ENCODE peak calls at places on chromosomes 5 and 9, in four cellular contexts. One of them, this sample, is unnamed.

GRCh38 chr5:61702784-61703183 is 370.7 kb downstream of the ZSWIM6 start:
- DNase-seq in gastrocnemius medialis: no peak
- DNase-seq in CD4-positive, alpha-beta T cell: no peak
- DNase-seq in WTC11: no peak
- DNase-seq in this sample: no peak

GRCh38 chr5:104498281-104498680 is 935.7 kb upstream of the NUDT12 start:
- DNase-seq in WTC11: no peak
- DNase-seq in gastrocnemius medialis: no peak
- DNase-seq in CD4-positive, alpha-beta T cell: no peak
- DNase-seq in this sample: no peak

GRCh38 chr9:114355821-114356220 is 26.2 kb downstream of the ORM2 start:
- DNase-seq in CD4-positive, alpha-beta T cell: no peak
- DNase-seq in WTC11: no peak
- DNase-seq in gastrocnemius medialis: no peak
- DNase-seq in this sample: no peak

GRCh38 chr9:128203024-128203841 is at the start of gene DNM1:
- DNase-seq in CD4-positive, alpha-beta T cell: peak
- DNase-seq in WTC11: peak
- DNase-seq in gastrocnemius medialis: no peak
- DNase-seq in this sample: peak

GRCh38 chr9:93304574-93305496 is 120.9 kb downstream of the WNK2 start:
- DNase-seq in WTC11: peak
- DNase-seq in gastrocnemius medialis: peak
- DNase-seq in CD4-positive, alpha-beta T cell: no peak
- DNase-seq in this sample: peak

GRCh38 chr5:118996098-118996497 is 7.8 kb upstream of the DTWD2 start:
- DNase-seq in gastrocnemius medialis: no peak
- DNase-seq in WTC11: no peak
- DNase-seq in CD4-positive, alpha-beta T cell: no peak
- DNase-seq in this sample: no peak

GRCh38 chr9:4397917-4398316 is 92.4 kb upstream of the SLC1A1 start:
- DNase-seq in CD4-positive, alpha-beta T cell: no peak
- DNase-seq in gastrocnemius medialis: no peak
- DNase-seq in WTC11: no peak
- DNase-seq in this sample: no peak

GRCh38 chr5:82364497-82364896 is 86.3 kb upstream of the RPS23 start:
- DNase-seq in WTC11: no peak
- DNase-seq in gastrocnemius medialis: no peak
- DNase-seq in CD4-positive, alpha-beta T cell: no peak
- DNase-seq in this sample: no peak

GRCh38 chr5:139765040-139765408 is 30.6 kb upstream of the PSD2 start:
- DNase-seq in CD4-positive, alpha-beta T cell: no peak
- DNase-seq in WTC11: no peak
- DNase-seq in gastrocnemius medialis: no peak
- DNase-seq in this sample: no peak

GRCh38 chr9:95344735-95345134 is 27.2 kb upstream of the FANCC start:
- DNase-seq in CD4-positive, alpha-beta T cell: no peak
- DNase-seq in WTC11: no peak
- DNase-seq in gastrocnemius medialis: no peak
- DNase-seq in this sample: no peak

GRCh38 chr9:32524558-32525461 is 1.2 kb downstream of the RIGI start:
- DNase-seq in gastrocnemius medialis: no peak
- DNase-seq in CD4-positive, alpha-beta T cell: no peak
- DNase-seq in WTC11: no peak
- DNase-seq in this sample: no peak

GRCh38 chr9:16689352-16689938 is 181.0 kb downstream of the BNC2 start:
- DNase-seq in gastrocnemius medialis: no peak
- DNase-seq in WTC11: no peak
- DNase-seq in CD4-positive, alpha-beta T cell: no peak
- DNase-seq in this sample: no peak

GRCh38 chr9:131722260-131722659 is 17.6 kb downstream of the RAPGEF1 start:
- DNase-seq in WTC11: no peak
- DNase-seq in gastrocnemius medialis: no peak
- DNase-seq in CD4-positive, alpha-beta T cell: no peak
- DNase-seq in this sample: no peak

GRCh38 chr5:14869286-14870164 is 2.1 kb downstream of the ANKH start:
- DNase-seq in WTC11: no peak
- DNase-seq in gastrocnemius medialis: no peak
- DNase-seq in CD4-positive, alpha-beta T cell: no peak
- DNase-seq in this sample: no peak

GRCh38 chr5:14871573-14872069 is at the start of gene ANKH:
- DNase-seq in WTC11: peak
- DNase-seq in CD4-positive, alpha-beta T cell: peak
- DNase-seq in gastrocnemius medialis: peak
- DNase-seq in this sample: peak

GRCh38 chr5:14868771-14869170 is 2.8 kb downstream of the ANKH start:
- DNase-seq in WTC11: no peak
- DNase-seq in CD4-positive, alpha-beta T cell: no peak
- DNase-seq in gastrocnemius medialis: no peak
- DNase-seq in this sample: no peak

GRCh38 chr5:14871084-14871572 is 450 bp downstream of the ANKH start:
- DNase-seq in gastrocnemius medialis: no peak
- DNase-seq in WTC11: no peak
- DNase-seq in CD4-positive, alpha-beta T cell: peak
- DNase-seq in this sample: peak

DNA sequence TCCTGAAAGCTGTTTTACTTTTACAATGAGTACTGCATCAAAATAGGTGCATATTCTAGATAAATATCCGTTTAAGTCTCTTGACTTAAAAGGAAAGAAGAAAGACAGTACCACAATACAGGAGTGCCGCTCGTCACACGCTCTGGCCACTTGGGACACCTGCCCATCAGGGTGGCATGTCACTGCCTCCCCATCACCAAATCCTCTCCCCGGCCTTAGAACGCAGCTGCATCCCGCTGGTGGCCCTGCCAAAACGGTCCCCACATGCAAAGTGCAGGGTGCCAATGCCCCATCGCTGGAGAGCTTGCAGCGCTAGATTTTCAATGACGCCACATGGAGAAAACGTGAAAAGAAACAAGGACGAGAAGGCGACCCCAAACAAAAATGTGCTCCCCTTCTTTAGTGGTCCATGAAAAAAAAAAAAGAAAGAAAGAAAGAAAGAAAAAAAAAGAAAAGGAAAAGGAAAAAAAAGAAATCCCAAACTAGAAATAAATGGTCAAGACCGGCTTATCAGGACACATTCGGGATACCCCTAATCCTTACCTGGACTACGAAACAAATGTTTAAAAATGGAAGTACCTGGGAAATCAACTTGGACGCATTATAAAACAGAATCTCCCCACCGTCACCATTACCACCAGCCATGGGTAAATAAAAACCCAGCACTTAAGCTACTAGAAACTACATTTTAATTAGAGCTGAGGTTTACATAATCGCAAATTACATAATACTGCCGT is 1.1 kb downstream of the ANKH start:
- DNase-seq in CD4-positive, alpha-beta T cell: peak
- DNase-seq in gastrocnemius medialis: peak
- DNase-seq in WTC11: no peak
- DNase-seq in this sample: no peak
- TF ChIP-seq CTCF in CD4-positive, alpha-beta T cell: no peak
- TF ChIP-seq CTCF in gastrocnemius medialis: no peak
- TF ChIP-seq CTCF in WTC11: no peak
- TF ChIP-seq CTCF in this sample: no peak

DNA sequence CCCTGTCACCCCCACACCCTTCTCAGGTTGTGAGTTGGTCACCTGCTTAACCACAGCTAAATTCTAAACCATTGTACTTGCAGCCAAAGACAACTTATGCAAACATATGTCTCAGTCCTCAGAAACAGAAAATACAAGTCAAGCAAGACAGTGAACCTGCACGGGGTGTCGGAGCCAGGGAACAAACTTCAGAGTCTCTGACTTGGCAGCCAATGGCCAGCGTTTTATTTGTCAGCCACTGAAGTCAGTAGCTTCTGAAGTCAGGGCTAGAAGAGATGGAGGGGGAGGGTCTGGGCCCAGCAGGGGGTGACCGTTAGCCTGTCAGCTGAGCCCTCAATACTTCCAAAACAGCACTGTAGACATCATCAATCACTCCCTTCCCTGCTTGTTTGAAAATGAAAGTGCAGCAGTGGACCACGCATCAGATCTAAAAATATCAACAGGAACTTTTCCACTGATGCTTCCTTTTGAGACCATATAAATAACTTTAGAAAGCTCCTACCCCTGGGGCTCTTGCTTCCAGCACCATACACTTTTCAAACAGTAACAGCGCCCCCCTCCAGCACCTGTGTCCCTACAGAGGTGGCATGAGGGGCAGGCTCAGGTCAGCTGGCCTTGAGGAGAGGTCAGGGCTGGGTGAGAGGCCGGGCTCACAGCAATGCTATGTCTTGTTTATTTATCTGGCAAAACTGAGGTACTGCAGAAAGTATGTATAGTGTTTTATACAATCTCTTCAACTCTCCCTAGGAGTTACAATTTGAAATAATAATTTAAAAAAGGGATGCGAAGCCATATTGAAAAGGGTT is 142.5 kb downstream of the ACER2 start:
- DNase-seq in gastrocnemius medialis: no peak
- DNase-seq in WTC11: peak
- DNase-seq in CD4-positive, alpha-beta T cell: no peak
- DNase-seq in this sample: no peak
- TF ChIP-seq CTCF in gastrocnemius medialis: no peak
- TF ChIP-seq CTCF in WTC11: peak
- TF ChIP-seq CTCF in CD4-positive, alpha-beta T cell: no peak
- TF ChIP-seq CTCF in this sample: no peak

GRCh38 chr5:102453716-102454115 is 45.1 kb downstream of the SLCO6A1 start:
- DNase-seq in gastrocnemius medialis: no peak
- DNase-seq in CD4-positive, alpha-beta T cell: no peak
- DNase-seq in WTC11: no peak
- DNase-seq in this sample: no peak
- TF ChIP-seq CTCF in gastrocnemius medialis: no peak
- TF ChIP-seq CTCF in CD4-positive, alpha-beta T cell: no peak
- TF ChIP-seq CTCF in WTC11: no peak
- TF ChIP-seq CTCF in this sample: no peak

GRCh38 chr9:2336055-2336454 is 285.5 kb upstream of the VLDLR start:
- DNase-seq in CD4-positive, alpha-beta T cell: no peak
- DNase-seq in WTC11: no peak
- DNase-seq in gastrocnemius medialis: no peak
- DNase-seq in this sample: no peak
- TF ChIP-seq CTCF in CD4-positive, alpha-beta T cell: no peak
- TF ChIP-seq CTCF in WTC11: no peak
- TF ChIP-seq CTCF in gastrocnemius medialis: no peak
- TF ChIP-seq CTCF in this sample: peak

GRCh38 chr5:59351076-59351794 is 542.3 kb downstream of the PDE4D start:
- DNase-seq in WTC11: no peak
- DNase-seq in gastrocnemius medialis: peak
- DNase-seq in CD4-positive, alpha-beta T cell: no peak
- DNase-seq in this sample: no peak
- TF ChIP-seq CTCF in WTC11: no peak
- TF ChIP-seq CTCF in gastrocnemius medialis: no peak
- TF ChIP-seq CTCF in CD4-positive, alpha-beta T cell: no peak
- TF ChIP-seq CTCF in this sample: no peak

GRCh38 chr5:110760158-110760557 is 21.4 kb downstream of the SLC25A46 start:
- DNase-seq in CD4-positive, alpha-beta T cell: no peak
- DNase-seq in gastrocnemius medialis: no peak
- DNase-seq in WTC11: no peak
- DNase-seq in this sample: no peak
- TF ChIP-seq CTCF in CD4-positive, alpha-beta T cell: no peak
- TF ChIP-seq CTCF in gastrocnemius medialis: no peak
- TF ChIP-seq CTCF in WTC11: no peak
- TF ChIP-seq CTCF in this sample: no peak

GRCh38 chr5:158458086-158458485 is 599.1 kb upstream of the CLINT1 start:
- DNase-seq in CD4-positive, alpha-beta T cell: no peak
- DNase-seq in WTC11: no peak
- DNase-seq in gastrocnemius medialis: no peak
- DNase-seq in this sample: no peak
- TF ChIP-seq CTCF in CD4-positive, alpha-beta T cell: no peak
- TF ChIP-seq CTCF in WTC11: no peak
- TF ChIP-seq CTCF in gastrocnemius medialis: no peak
- TF ChIP-seq CTCF in this sample: no peak

DNA sequence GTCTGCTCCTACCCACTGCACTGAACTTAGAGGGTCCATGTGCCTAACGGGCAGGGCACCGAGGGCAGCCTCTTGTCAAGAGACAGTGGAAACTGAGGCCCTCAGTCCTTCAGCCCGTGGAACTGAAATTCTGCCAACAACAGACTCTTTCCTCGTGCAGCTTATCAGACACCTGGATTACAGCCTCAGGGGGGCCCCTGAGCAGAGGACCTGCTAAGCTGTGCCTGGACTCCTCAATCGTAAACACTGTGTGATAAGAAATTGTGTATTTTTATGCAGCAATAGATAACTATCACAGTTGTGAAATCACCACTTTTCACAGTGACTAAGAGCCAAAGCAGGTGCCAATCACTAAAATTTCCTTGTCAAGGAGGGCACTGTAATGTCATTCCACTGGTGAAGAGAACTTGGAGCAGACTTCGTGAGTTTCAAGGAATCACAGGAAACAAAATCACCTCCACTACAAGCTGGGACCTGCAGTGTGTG is 33.4 kb upstream of the CTSV start:
- DNase-seq in CD4-positive, alpha-beta T cell: no peak
- DNase-seq in WTC11: no peak
- DNase-seq in gastrocnemius medialis: no peak
- DNase-seq in this sample: no peak
- TF ChIP-seq CTCF in CD4-positive, alpha-beta T cell: no peak
- TF ChIP-seq CTCF in WTC11: no peak
- TF ChIP-seq CTCF in gastrocnemius medialis: no peak
- TF ChIP-seq CTCF in this sample: no peak

GRCh38 chr5:156654444-156654843 is 195.7 kb upstream of the PPP1R2B start:
- DNase-seq in WTC11: no peak
- DNase-seq in gastrocnemius medialis: no peak
- DNase-seq in CD4-positive, alpha-beta T cell: no peak
- DNase-seq in this sample: no peak
- TF ChIP-seq CTCF in WTC11: no peak
- TF ChIP-seq CTCF in gastrocnemius medialis: no peak
- TF ChIP-seq CTCF in CD4-positive, alpha-beta T cell: no peak
- TF ChIP-seq CTCF in this sample: no peak